ENCODE peak calls at places on chromosomes 4 and X, in four cellular contexts. T, O, Q and B are unnamed samples.

GRCh38 chr4:128347175-128347868 is 59.7 kb upstream of the PGRMC2 start:
- DNase-seq in O (no peak), T (no peak), Q (no peak), B (no peak)

GRCh38 chrX:48956728-48957414 is 536 bp downstream of the OTUD5 start:
- DNase-seq in T (peak), O (no peak), Q (peak), B (peak)

GRCh38 chrX:140292961-140293360 is 211.9 kb downstream of the SOX3 start:
- DNase-seq in O (no peak), Q (no peak), T (no peak), B (no peak)

GRCh38 chr4:165493359-165493758 is 114.6 kb downstream of the CPE start:
- DNase-seq in O (peak), Q (peak), T (peak), B (peak)

GRCh38 chr4:99759988-99760387 is 56.6 kb upstream of the DAPP1 start:
- DNase-seq in O (no peak), Q (no peak), T (no peak), B (no peak)

GRCh38 chr4:88672987-88673386 is 24.6 kb downstream of the NAP1L5 start:
- DNase-seq in O (no peak), Q (no peak), T (no peak), B (peak)

GRCh38 chrX:68273887-68274286 is 159.4 kb downstream of the OPHN1 start:
- DNase-seq in T (no peak), O (peak), Q (no peak), B (no peak)

GRCh38 chr4:61336911-61337310 is 136.8 kb downstream of the ADGRL3 start:
- DNase-seq in Q (no peak), O (no peak), T (no peak), B (no peak)

GRCh38 chr4:10773010-10773409 is 88.4 kb upstream of the CLNK start:
- DNase-seq in T (no peak), O (no peak), Q (no peak), B (peak)
- TF ChIP-seq POLR2A in T (no peak), O (no peak), Q (no peak), B (no peak)

GRCh38 chrX:54934058-54934457 is 13.4 kb downstream of the TRO start:
- DNase-seq in O (no peak), T (no peak), Q (no peak), B (no peak)

GRCh38 chrX:54928876-54929275 is 8.3 kb downstream of the TRO start:
- DNase-seq in O (no peak), Q (no peak), T (no peak), B (no peak)

GRCh38 chrX:54933150-54933826 is 12.7 kb downstream of the TRO start:
- DNase-seq in Q (no peak), O (no peak), T (no peak), B (no peak)

GRCh38 chrX:54930291-54931049 is 9.8 kb downstream of the TRO start:
- DNase-seq in Q (no peak), O (no peak), T (no peak), B (no peak)

DNA sequence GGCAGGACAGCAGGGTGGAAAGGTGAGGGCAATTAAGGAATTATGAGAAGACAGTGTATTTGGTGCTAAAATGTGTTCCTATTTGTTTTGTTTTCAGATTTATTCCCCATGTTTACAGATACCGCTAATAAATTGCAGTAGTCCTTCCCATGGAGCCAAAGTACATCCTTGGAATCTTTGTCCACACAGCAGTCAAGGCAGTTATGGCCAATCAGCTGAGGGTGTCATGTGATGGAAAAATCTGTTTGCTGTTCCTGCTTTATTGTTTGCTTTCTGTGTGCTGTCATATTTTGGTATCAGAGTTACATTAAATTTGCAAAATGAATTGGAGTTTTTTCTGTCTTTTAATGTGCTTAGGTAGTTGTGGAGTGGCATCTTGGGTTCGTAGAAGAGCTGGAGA is 10.5 kb downstream of the TRO start:
- DNase-seq in T (peak), O (no peak), Q (no peak), B (no peak)
- TF ChIP-seq CTCF in T (no peak), O (no peak), Q (no peak), B (no peak)

DNA sequence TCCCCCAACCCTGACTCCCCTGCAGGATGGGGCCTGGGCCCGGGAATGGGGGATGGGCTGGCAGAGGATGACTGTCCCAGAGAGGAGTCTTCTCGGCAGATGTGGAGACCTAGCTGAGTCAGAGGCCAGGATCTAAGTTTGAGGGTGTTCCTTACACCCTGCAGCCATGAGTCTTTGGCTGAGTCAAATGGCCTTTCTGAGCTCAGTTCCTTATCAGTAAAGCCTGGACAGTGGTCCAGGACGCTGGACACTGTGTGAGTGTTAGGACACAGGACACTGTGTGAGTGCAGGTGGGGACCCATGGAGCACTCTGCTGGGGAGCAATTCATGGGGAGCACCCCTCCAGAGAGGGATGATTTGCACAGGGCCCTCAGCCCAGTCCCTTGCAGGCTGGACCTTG is 5.0 kb downstream of the IL9R start:
- DNase-seq in Q (no peak), O (no peak), T (no peak), B (no peak)
- TF ChIP-seq POLR2A in Q (no peak), O (no peak), T (no peak), B (no peak)

GRCh38 chr4:125283702-125284279 is 31.0 kb upstream of the FAT4 start:
- DNase-seq in Q (no peak), O (no peak), T (no peak), B (no peak)
- TF ChIP-seq CTCF in Q (peak), O (peak), T (peak), B (peak)

GRCh38 chrX:129540068-129540653 is at the start of gene OCRL:
- DNase-seq in O (peak), Q (peak), T (peak), B (peak)
- TF ChIP-seq POLR2A in O (no peak), Q (no peak), T (no peak), B (no peak)

DNA sequence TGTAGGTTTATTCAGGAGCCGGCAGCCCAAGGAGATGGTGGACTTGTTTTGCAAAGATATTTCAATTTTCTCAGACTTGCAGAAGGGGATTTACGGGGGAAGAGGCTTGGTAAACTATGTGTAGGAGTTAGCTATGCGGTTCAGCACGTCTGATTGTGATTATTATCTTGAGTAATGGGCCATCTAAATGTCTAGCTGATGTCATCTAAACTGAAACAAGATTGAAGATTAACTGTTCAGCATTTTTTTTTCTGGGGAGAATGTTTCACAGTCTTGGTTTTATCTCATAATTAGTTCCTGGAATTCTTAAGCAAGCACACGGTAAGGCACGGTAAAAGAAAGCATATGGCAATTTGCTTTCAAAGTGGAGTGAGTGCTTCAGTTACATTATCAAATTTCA is 207.3 kb upstream of the CXorf51B start:
- DNase-seq in O (no peak), Q (no peak), T (no peak), B (no peak)
- TF ChIP-seq CTCF in O (no peak), Q (no peak), T (no peak), B (no peak)

GRCh38 chrX:153764786-153765137 is 713 bp downstream of the PLXNB3 start:
- DNase-seq in O (no peak), T (no peak), Q (peak), B (no peak)

GRCh38 chrX:153762636-153763173 is 1.3 kb upstream of the PLXNB3 start:
- DNase-seq in O (no peak), T (no peak), Q (no peak), B (no peak)

GRCh38 chrX:153765138-153766079 is 1.4 kb downstream of the PLXNB3 start:
- DNase-seq in O (no peak), Q (peak), T (no peak), B (peak)

GRCh38 chrX:153763298-153763932 is 634 bp upstream of the PLXNB3 start:
- DNase-seq in O (no peak), Q (no peak), T (no peak), B (no peak)

GRCh38 chrX:153763989-153764755 is at the start of gene PLXNB3:
- DNase-seq in O (peak), Q (peak), T (peak), B (peak)
- TF ChIP-seq POLR2A in O (no peak), Q (no peak), T (peak), B (no peak)

DNA sequence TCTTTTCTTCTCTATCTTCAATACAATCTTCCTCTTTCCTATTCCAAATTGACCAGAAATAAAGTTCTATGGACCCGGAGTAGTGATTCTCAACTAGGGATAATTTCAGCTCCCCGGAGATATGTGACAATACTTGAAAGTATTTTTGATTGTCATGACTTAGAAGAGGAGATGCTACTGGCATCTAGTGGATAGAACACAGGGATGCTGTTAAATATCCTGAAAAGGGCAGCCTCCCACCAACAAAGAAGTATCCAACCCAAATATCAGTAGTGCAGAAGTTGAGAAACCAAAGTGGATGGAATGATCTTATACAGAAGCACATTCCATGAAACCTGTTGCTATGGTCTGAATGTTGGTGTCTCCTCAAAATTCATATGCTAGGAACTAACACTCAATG is 65.7 kb upstream of the NDST3 start:
- DNase-seq in Q (no peak), O (no peak), T (no peak), B (no peak)
- TF ChIP-seq CTCF in Q (no peak), O (no peak), T (no peak), B (no peak)

DNA sequence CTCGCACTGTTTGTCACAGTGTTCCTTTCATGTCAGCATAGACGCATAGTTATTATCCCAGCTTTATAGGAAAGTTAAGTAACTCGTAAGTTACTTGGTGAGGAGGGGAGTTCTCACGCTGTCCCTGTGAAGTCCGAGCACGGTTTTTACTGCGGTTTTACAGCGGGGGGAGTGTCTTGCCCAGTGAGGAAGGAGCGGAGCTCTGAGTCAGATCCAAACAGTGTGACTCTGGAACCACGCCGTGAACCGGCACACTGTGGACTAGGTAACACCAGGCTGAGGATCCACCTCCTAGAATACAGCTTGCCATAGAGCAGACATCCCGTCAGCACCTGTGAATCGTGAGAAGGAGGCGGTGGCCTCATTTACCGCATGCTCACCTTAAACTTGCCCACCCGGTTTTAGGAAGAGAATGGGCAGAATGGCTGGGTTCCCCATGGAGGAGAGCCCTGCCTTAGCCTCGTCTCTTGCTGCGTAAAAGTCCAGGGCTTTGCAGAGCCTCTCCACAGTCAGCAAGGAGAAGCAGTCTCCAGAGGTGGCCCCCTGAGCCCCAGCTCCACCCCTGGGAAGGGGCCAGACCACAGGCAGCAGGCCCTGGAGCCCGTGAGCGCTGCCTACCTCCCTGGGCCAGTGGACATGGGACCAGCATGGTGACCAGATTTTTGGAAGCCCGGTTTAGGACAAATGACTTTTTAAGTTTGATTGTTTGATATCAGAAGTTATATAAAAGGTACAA is 40.2 kb upstream of the HGFAC start:
- DNase-seq in O (no peak), T (peak), Q (peak), B (no peak)
- TF ChIP-seq POLR2A in O (no peak), T (peak), Q (no peak), B (no peak)